ENCODE peak calls at places on chromosome 1, in seven cellular contexts. U, S, J, B, K, C and A are unnamed samples.

GRCh38 chr1:230858918-230859819 is 9.2 kb downstream of the C1orf198 start:
- DNase-seq in C (no peak), S (no peak), K (no peak), J (peak; percentile 53), B (no peak), U (no peak), A (no peak)

GRCh38 chr1:111731956-111732355 is 7.2 kb downstream of the INKA2 start:
- DNase-seq in C (no peak), S (no peak), J (no peak), U (no peak), B (no peak), K (no peak), A (peak; percentile 59)

GRCh38 chr1:201570886-201571624 is 32.1 kb downstream of the NAV1 start:
- DNase-seq in U (peak; percentile 36), J (no peak), S (no peak), C (peak; percentile 31), K (peak; percentile 55), B (no peak), A (peak; percentile 45)

GRCh38 chr1:247077234-247077633 is 1.4 kb downstream of the ZNF670 start:
- DNase-seq in C (no peak), K (no peak), S (no peak), B (no peak), J (no peak), U (peak; percentile 7), A (no peak)

GRCh38 chr1:237684236-237684635 is 206.5 kb downstream of the ZP4 start:
- DNase-seq in K (no peak), J (no peak), C (no peak), U (no peak), B (no peak), S (no peak), A (no peak)

GRCh38 chr1:160830321-160831153 is 32.1 kb downstream of the CD244 start:
- DNase-seq in J (peak; percentile 72), S (peak; percentile 69), U (peak; percentile 35), B (peak; percentile 71), C (peak; percentile 96), K (peak; percentile 80), A (peak; percentile 58)

GRCh38 chr1:115296981-115297380 is 41.1 kb downstream of the NGF start:
- DNase-seq in C (no peak), B (no peak), K (no peak), U (no peak), J (no peak), S (no peak), A (no peak)

GRCh38 chr1:169786974-169787373 is 7.7 kb downstream of the METTL18 start:
- DNase-seq in S (no peak), C (no peak), U (no peak), K (no peak), B (no peak), J (no peak), A (no peak)

GRCh38 chr1:209544098-209544497 is 39.4 kb upstream of the CAMK1G start:
- DNase-seq in S (no peak), U (no peak), C (peak; percentile 5), B (no peak), K (no peak), J (no peak), A (no peak)

GRCh38 chr1:169148472-169149252 is 42.2 kb downstream of the ATP1B1 start:
- DNase-seq in K (no peak), J (no peak), U (no peak), C (no peak), B (peak; percentile 29), S (no peak), A (no peak)

DNA sequence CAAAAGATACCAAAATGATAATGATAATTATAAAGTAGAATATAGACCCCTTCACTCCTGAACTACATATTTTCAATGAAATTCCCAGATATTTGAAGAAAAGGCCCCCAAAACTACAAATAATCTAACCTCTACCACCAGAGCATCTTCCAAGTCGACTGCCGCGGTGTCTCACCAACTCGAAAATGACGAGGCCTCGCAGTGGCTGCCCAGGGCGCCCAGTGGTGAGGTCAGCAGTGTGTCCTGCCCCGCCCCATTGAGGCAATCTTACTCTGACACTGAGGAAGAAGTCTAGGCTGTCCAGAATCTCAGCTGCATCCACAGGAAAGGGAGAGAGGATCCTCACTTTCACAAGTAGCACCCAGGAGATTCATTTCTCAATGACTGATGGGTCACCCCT is 5.2 kb downstream of the DUSP10 start:
- DNase-seq in C (no peak), B (no peak), S (no peak), K (no peak), J (no peak), U (no peak), A (no peak)
- H3K4me3 ChIP-seq in C (peak overlapping the region; percentile 100), B (no peak overlapping the region), S (no peak overlapping the region), K (no peak overlapping the region), J (no peak overlapping the region), U (no peak overlapping the region), A (no peak overlapping the region)

GRCh38 chr1:113808450-113809195 is 3.7 kb downstream of the RSBN1 start:
- DNase-seq in B (no peak), K (no peak), C (no peak), J (no peak), S (no peak), U (peak; percentile 9), A (no peak)

GRCh38 chr1:113812661-113813135 is 422 bp upstream of the RSBN1 start:
- DNase-seq in K (no peak), S (no peak), J (peak; percentile 45), B (no peak), C (no peak), U (no peak), A (no peak)

GRCh38 chr1:113811888-113812660 is at the start of gene RSBN1:
- DNase-seq in C (peak; percentile 100), S (peak; percentile 99), B (peak; percentile 99), K (peak; percentile 100), U (peak; percentile 100), J (peak; percentile 100), A (peak; percentile 99)

GRCh38 chr1:113811353-113811887 is 856 bp downstream of the RSBN1 start:
- DNase-seq in C (peak; percentile 86), J (peak; percentile 43), B (no peak), K (peak; percentile 50), U (peak; percentile 65), S (peak; percentile 53), A (no peak)

DNA sequence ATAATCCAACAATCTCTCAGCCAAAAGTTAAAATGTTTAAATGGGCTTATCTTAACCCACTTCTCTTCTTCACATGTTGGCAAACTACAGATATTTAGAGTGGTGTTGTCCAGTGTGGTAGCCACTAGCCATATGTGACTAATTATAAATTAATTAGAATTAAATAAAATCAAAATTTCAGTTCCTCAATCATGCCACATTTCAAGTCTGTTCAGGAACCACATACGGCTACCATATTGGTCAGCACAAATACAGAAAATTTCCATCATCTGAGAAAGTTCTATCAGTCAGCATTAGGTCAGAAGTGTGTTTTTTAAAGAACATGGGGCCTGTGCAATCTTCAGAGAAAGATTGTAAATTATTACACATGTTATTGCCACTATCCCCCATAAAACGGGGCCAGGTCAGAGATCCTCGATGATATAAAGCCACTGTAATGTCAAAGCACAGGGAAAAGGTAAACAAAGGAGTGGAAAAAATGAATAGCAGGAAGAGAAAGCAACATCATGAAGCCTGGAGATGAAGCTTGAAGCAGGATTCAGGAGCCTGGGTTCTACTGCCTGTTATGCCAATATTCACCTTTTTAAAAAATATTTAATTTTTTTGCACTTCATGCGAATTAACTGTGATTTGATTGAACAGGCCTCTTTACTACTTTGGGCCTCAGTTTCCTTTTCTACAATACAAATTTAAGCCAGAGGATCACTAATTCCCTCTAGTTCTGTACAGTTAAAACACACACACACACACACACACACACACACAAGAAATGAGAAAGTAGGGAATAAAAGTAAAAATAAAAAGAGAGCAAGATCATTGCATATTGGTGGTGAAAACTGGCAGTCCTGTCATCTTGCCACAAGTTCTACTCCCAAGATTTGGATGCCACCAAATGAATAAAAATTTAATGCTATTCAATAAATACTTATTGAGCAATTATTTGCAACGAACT is 2.3 kb downstream of the RSBN1 start:
- DNase-seq in J (no peak), B (no peak), C (no peak), S (no peak), K (no peak), U (peak; percentile 75), A (no peak)
- H3K27ac ChIP-seq in J (no peak overlapping the region), B (peak overlapping the region; percentile 96), C (no peak overlapping the region), S (no peak overlapping the region), K (no peak overlapping the region), U (no peak overlapping the region), A (no peak overlapping the region)

GRCh38 chr1:11984121-11984520 is 3.9 kb downstream of the MFN2 start:
- DNase-seq in K (no peak), J (no peak), B (no peak), U (no peak), C (no peak), S (no peak), A (no peak)

GRCh38 chr1:11984559-11984958 is 4.3 kb downstream of the MFN2 start:
- DNase-seq in K (no peak), B (no peak), S (no peak), C (no peak), U (no peak), J (no peak), A (no peak)

GRCh38 chr1:11989669-11990068 is 9.4 kb downstream of the MFN2 start:
- DNase-seq in J (no peak), B (no peak), C (no peak), U (no peak), S (no peak), K (no peak), A (no peak)

GRCh38 chr1:11982010-11982392 is 1.8 kb downstream of the MFN2 start:
- DNase-seq in K (no peak), J (no peak), B (no peak), U (peak; percentile 23), C (no peak), S (no peak), A (no peak)

GRCh38 chr1:11985851-11986250 is 5.6 kb downstream of the MFN2 start:
- DNase-seq in K (no peak), S (no peak), C (no peak), J (no peak), U (no peak), B (no peak), A (no peak)
- H3K4me3 ChIP-seq in K (no peak overlapping the region), S (no peak overlapping the region), C (no peak overlapping the region), J (no peak overlapping the region), U (no peak overlapping the region), B (no peak overlapping the region), A (no peak overlapping the region)

GRCh38 chr1:174958396-174958795 is 41.4 kb upstream of the CACYBP start:
- DNase-seq in K (no peak), S (no peak), U (no peak), J (no peak), C (no peak), B (no peak), A (no peak)

GRCh38 chr1:174956976-174957375 is 42.8 kb upstream of the CACYBP start:
- DNase-seq in U (no peak), B (no peak), S (no peak), J (no peak), K (no peak), C (no peak), A (no peak)

GRCh38 chr1:174956086-174956485 is 43.7 kb upstream of the CACYBP start:
- DNase-seq in B (no peak), U (no peak), K (no peak), J (no peak), C (no peak), S (no peak), A (no peak)

GRCh38 chr1:174960362-174960761 is 39.4 kb upstream of the CACYBP start:
- DNase-seq in C (no peak), K (no peak), J (no peak), U (no peak), B (no peak), S (no peak), A (no peak)

DNA sequence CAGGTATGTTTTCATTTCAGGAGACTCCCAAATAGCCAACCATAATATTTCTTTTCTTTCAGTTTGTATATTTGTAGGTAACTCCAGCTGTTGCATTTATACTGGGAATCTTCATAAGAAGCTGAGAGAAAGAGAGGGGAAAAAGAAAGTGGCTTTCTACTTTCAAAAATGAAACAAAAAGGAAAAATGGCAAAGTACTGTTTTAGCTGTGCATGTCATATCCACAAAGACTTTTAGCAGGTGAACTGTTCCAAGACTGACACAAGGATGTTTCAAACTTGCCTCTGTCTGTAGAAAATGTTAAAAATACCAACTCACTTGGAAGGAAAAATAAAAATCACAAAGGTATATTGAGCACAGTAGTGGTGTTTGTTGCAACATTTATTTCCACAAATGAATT is 41.9 kb upstream of the CACYBP start:
- DNase-seq in B (no peak), K (no peak), C (no peak), S (no peak), U (no peak), J (no peak), A (no peak)
- H3K27ac ChIP-seq in B (no peak overlapping the region), K (no peak overlapping the region), C (no peak overlapping the region), S (no peak overlapping the region), U (no peak overlapping the region), J (no peak overlapping the region), A (no peak overlapping the region)